ENCODE peak calls at places on chromosomes 13 and 19, in nine cellular contexts. X is BE2C, N is 8988T, O is substantia nigra, G is psoas muscle, M is cardiac fibroblast, B is foreskin fibroblast, W is NCI-H1105, E is left ventricle myocardium superior. Q is an unnamed sample.

GRCh38 chr19:43789029-43789428 is 8.3 kb upstream of the KCNN4 start:
- DNase-seq in X (no peak), N (no peak), O (no peak), G (no peak), M (peak), B (no peak), W (no peak), E (no peak), Q (no peak)

GRCh38 chr13:25860862-25861261 is 191.0 kb downstream of the SHISA2 start:
- DNase-seq in X (no peak), N (no peak), O (no peak), G (no peak), M (peak), B (no peak), W (no peak), E (no peak), Q (peak)

GRCh38 chr19:30393729-30394480 is 21.7 kb downstream of the ZNF536 start:
- DNase-seq in X (no peak), N (no peak), O (no peak), G (no peak), M (no peak), B (no peak), W (no peak), E (no peak), Q (no peak)

GRCh38 chr19:49497047-49497789 is 984 bp downstream of the RPS11 start:
- DNase-seq in X (peak), N (no peak), O (no peak), G (peak), M (peak), B (peak), W (no peak), E (peak), Q (no peak)

GRCh38 chr13:73224708-73225107 is 165.9 kb downstream of the KLF5 start:
- DNase-seq in X (no peak), N (no peak), O (no peak), G (no peak), M (peak), B (no peak), W (no peak), E (no peak), Q (no peak)

GRCh38 chr13:110126391-110126961 is 180.5 kb downstream of the COL4A1 start:
- DNase-seq in X (no peak), N (no peak), O (no peak), G (peak), M (peak), B (peak), W (no peak), E (peak), Q (peak)

GRCh38 chr13:25292301-25292700 is 5.0 kb upstream of the MTMR6 start:
- DNase-seq in X (no peak), N (no peak), O (no peak), G (no peak), M (no peak), B (peak), W (no peak), E (no peak), Q (no peak)

GRCh38 chr13:93948523-93948922 is 531.0 kb downstream of the DCT start:
- DNase-seq in X (no peak), N (no peak), O (no peak), G (no peak), M (no peak), B (no peak), W (no peak), E (no peak), Q (no peak)

GRCh38 chr13:79336971-79337370 is 69.1 kb downstream of the RBM26 start:
- DNase-seq in X (no peak), N (no peak), O (no peak), G (no peak), M (no peak), B (no peak), W (no peak), E (no peak), Q (no peak)

GRCh38 chr19:35166100-35167063 is 11.8 kb downstream of the FXYD5 start:
- DNase-seq in X (no peak), N (no peak), O (no peak), G (no peak), M (no peak), B (no peak), W (no peak), E (no peak), Q (no peak)

GRCh38 chr13:99610702-99611289 is 109.5 kb downstream of the TM9SF2 start:
- DNase-seq in X (no peak), N (no peak), O (no peak), G (no peak), M (no peak), B (no peak), W (no peak), E (no peak), Q (no peak)

GRCh38 chr13:43905435-43906031 is 25.8 kb downstream of the LACC1 start:
- DNase-seq in X (peak), N (no peak), O (no peak), G (no peak), M (peak), B (peak), W (peak), E (no peak), Q (peak)

GRCh38 chr19:39297931-39298634 is 1.9 kb downstream of the IFNL1 start:
- DNase-seq in X (no peak), N (no peak), O (no peak), G (peak), M (no peak), B (no peak), W (no peak), E (no peak), Q (no peak)

GRCh38 chr19:11260996-11261395 is 1.3 kb downstream of the DOCK6 start:
- DNase-seq in X (no peak), N (no peak), O (no peak), G (no peak), M (no peak), B (no peak), W (no peak), E (no peak), Q (no peak)

GRCh38 chr13:48118025-48118424 is 23.1 kb upstream of the MED4 start:
- DNase-seq in X (no peak), N (no peak), O (no peak), G (no peak), M (no peak), B (no peak), W (no peak), E (no peak), Q (no peak)

GRCh38 chr19:46225558-46226004 is 4.0 kb upstream of the IGFL1 start:
- DNase-seq in X (no peak), N (no peak), O (no peak), G (no peak), M (peak), B (no peak), W (no peak), E (no peak), Q (no peak)

Q was measured in fibroblast of the conjunctiva.